ENCODE peak calls at places on chromosome 22, in six cellular contexts. I is AG20443, A is ecto neural progenitor cell, B is thoracic aorta, Y is Daoy, N is sciatic nerve. H is an unnamed sample.

GRCh38 chr22:36404436-36404835 is 16.7 kb upstream of the MYH9 start:
- DNase-seq in B (no peak), A (no peak), Y (no peak), N (no peak), I (no peak), H (no peak)

GRCh38 chr22:45334528-45334927 is 24.8 kb downstream of the FAM118A start:
- DNase-seq in A (no peak), Y (no peak), N (no peak), B (no peak), I (no peak), H (no peak)

GRCh38 chr22:37739000-37739399 is 42.2 kb downstream of the TRIOBP start:
- DNase-seq in A (no peak), I (peak), B (no peak), N (peak), Y (no peak), H (no peak)

GRCh38 chr22:46542011-46542985 is 4.9 kb upstream of the CELSR1 start:
- DNase-seq in N (peak), I (peak), A (peak), B (no peak), Y (peak), H (peak)

GRCh38 chr22:36467042-36467810 is 14.2 kb downstream of the TXN2 start:
- DNase-seq in I (peak), A (no peak), B (no peak), Y (peak), N (no peak), H (no peak)

GRCh38 chr22:50320116-50320515 is 6.7 kb downstream of the DENND6B start:
- DNase-seq in B (no peak), I (no peak), N (no peak), A (no peak), Y (no peak), H (no peak)

GRCh38 chr22:36175892-36176291 is 15.3 kb upstream of the APOL3 start:
- DNase-seq in Y (no peak), A (no peak), I (no peak), B (no peak), N (no peak), H (no peak)

GRCh38 chr22:50569041-50569459 is 6.3 kb upstream of the SYCE3 start:
- DNase-seq in B (no peak), N (no peak), Y (no peak), I (no peak), A (peak), H (no peak)

GRCh38 chr22:37746366-37747089 is 49.7 kb downstream of the TRIOBP start:
- DNase-seq in N (no peak), I (no peak), B (no peak), A (no peak), Y (no peak), H (no peak)

GRCh38 chr22:39098576-39098975 is 1.5 kb downstream of the APOBEC3H start:
- DNase-seq in I (no peak), B (no peak), Y (no peak), N (no peak), A (no peak), H (no peak)

GRCh38 chr22:22851969-22852368 is 35.6 kb upstream of the IGLL5 start:
- DNase-seq in I (no peak), Y (no peak), B (no peak), N (no peak), A (no peak), H (no peak)

GRCh38 chr22:42459273-42460040 is 27.3 kb upstream of the NFAM1 start:
- DNase-seq in A (no peak), B (no peak), Y (no peak), N (no peak), I (no peak), H (no peak)

GRCh38 chr22:36010090-36010489 is 18.5 kb downstream of the RBFOX2 start:
- DNase-seq in Y (no peak), N (no peak), A (peak), I (no peak), B (no peak), H (no peak)

GRCh38 chr22:24427500-24428164 is at the start of gene ADORA2A:
- DNase-seq in A (no peak), I (no peak), Y (no peak), N (no peak), B (no peak), H (peak)

GRCh38 chr22:23817146-23817545 is 21.7 kb downstream of the DERL3 start:
- DNase-seq in B (no peak), N (no peak), A (no peak), I (no peak), Y (no peak), H (no peak)

GRCh38 chr22:27309713-27310112 is 491.8 kb downstream of the MN1 start:
- DNase-seq in Y (no peak), A (no peak), N (no peak), I (peak), B (no peak), H (no peak)

GRCh38 chr22:45937960-45938359 is 39.0 kb downstream of the WNT7B start:
- DNase-seq in A (no peak), B (no peak), N (no peak), Y (no peak), I (no peak), H (no peak)

GRCh38 chr22:31628969-31629723 is 32.9 kb downstream of the PISD start:
- DNase-seq in N (no peak), B (no peak), Y (no peak), A (peak), I (no peak), H (no peak)

GRCh38 chr22:17542452-17542851 is 20.8 kb upstream of the SLC25A18 start:
- DNase-seq in Y (no peak), A (no peak), N (no peak), B (no peak), I (no peak), H (no peak)

GRCh38 chr22:39349967-39350802 is at the start of gene SYNGR1:
- DNase-seq in I (peak), B (no peak), N (no peak), A (peak), Y (no peak), H (no peak)

GRCh38 chr22:48513446-48513845 is 1314.2 kb downstream of the BRD1 start:
- DNase-seq in Y (no peak), I (no peak), N (no peak), B (no peak), A (no peak), H (no peak)

GRCh38 chr22:28674121-28674563 is 5.5 kb downstream of the TTC28 start:
- DNase-seq in B (no peak), N (no peak), I (peak), A (no peak), Y (peak), H (no peak)

GRCh38 chr22:24592846-24593809 is at the start of gene LRRC75B:
- DNase-seq in A (peak), I (peak), B (peak), Y (peak), N (peak), H (no peak)

GRCh38 chr22:47151490-47151889 is 389.0 kb downstream of the TBC1D22A start:
- DNase-seq in N (no peak), A (no peak), Y (peak), I (peak), B (no peak), H (no peak)

GRCh38 chr22:43670545-43670944 is 141.6 kb downstream of the EFCAB6 start:
- DNase-seq in I (no peak), A (no peak), B (no peak), Y (no peak), N (no peak), H (no peak)

GRCh38 chr22:44024288-44024908 is at the start of gene PARVB:
- DNase-seq in I (peak), B (no peak), A (peak), Y (peak), N (peak), H (no peak)

H was measured in effector CD4-positive, alpha-beta T cell.